ENCODE peak calls at places on chromosome 7, in seven cellular contexts. One of them, this sample, is unnamed.
A peak's percentile ranks its signal among the peaks of the same experiment; 100 is the strongest.

GRCh38 chr7:111384065-111384891 is 178.0 kb downstream of the IMMP2L start:
- DNase-seq in psoas muscle: no peak
- DNase-seq in astrocyte: peak; percentile 33
- DNase-seq in suprapubic skin: no peak
- DNase-seq in heart left ventricle: no peak
- DNase-seq in H9: no peak
- DNase-seq in BJ: no peak
- DNase-seq in this sample: no peak

GRCh38 chr7:15463801-15464761 is 97.7 kb downstream of the AGMO start:
- DNase-seq in heart left ventricle: peak; percentile 38
- DNase-seq in astrocyte: no peak
- DNase-seq in psoas muscle: no peak
- DNase-seq in suprapubic skin: no peak
- DNase-seq in BJ: peak; percentile 52
- DNase-seq in H9: no peak
- DNase-seq in this sample: no peak

GRCh38 chr7:75989726-75990388 is 4.5 kb downstream of the TMEM120A start:
- DNase-seq in H9: no peak
- DNase-seq in suprapubic skin: no peak
- DNase-seq in heart left ventricle: peak; percentile 69
- DNase-seq in astrocyte: no peak
- DNase-seq in psoas muscle: peak; percentile 82
- DNase-seq in BJ: no peak
- DNase-seq in this sample: no peak

GRCh38 chr7:139871820-139872219 is 42.8 kb downstream of the TBXAS1 start:
- DNase-seq in BJ: no peak
- DNase-seq in astrocyte: peak; percentile 29
- DNase-seq in suprapubic skin: no peak
- DNase-seq in heart left ventricle: no peak
- DNase-seq in H9: no peak
- DNase-seq in psoas muscle: no peak
- DNase-seq in this sample: no peak

GRCh38 chr7:157461805-157462771 is 125.3 kb downstream of the DNAJB6 start:
- DNase-seq in psoas muscle: no peak
- DNase-seq in H9: no peak
- DNase-seq in heart left ventricle: no peak
- DNase-seq in suprapubic skin: peak; percentile 71
- DNase-seq in BJ: no peak
- DNase-seq in astrocyte: no peak
- DNase-seq in this sample: no peak

GRCh38 chr7:74039337-74039736 is 11.4 kb downstream of the ELN start:
- DNase-seq in BJ: no peak
- DNase-seq in psoas muscle: peak; percentile 91
- DNase-seq in H9: no peak
- DNase-seq in heart left ventricle: no peak
- DNase-seq in suprapubic skin: no peak
- DNase-seq in astrocyte: no peak
- DNase-seq in this sample: no peak

GRCh38 chr7:80666376-80666775 is 27.9 kb downstream of the CD36 start:
- DNase-seq in psoas muscle: no peak
- DNase-seq in heart left ventricle: no peak
- DNase-seq in H9: no peak
- DNase-seq in suprapubic skin: no peak
- DNase-seq in astrocyte: no peak
- DNase-seq in BJ: no peak
- DNase-seq in this sample: no peak

GRCh38 chr7:135215180-135215579 is 3.9 kb upstream of the WDR91 start:
- DNase-seq in suprapubic skin: no peak
- DNase-seq in astrocyte: no peak
- DNase-seq in H9: no peak
- DNase-seq in psoas muscle: no peak
- DNase-seq in BJ: no peak
- DNase-seq in heart left ventricle: no peak
- DNase-seq in this sample: no peak

GRCh38 chr7:117157121-117157870 is 165.6 kb downstream of the WNT2 start:
- DNase-seq in suprapubic skin: no peak
- DNase-seq in astrocyte: peak; percentile 96
- DNase-seq in H9: no peak
- DNase-seq in BJ: peak; percentile 46
- DNase-seq in heart left ventricle: peak; percentile 51
- DNase-seq in psoas muscle: peak; percentile 53
- DNase-seq in this sample: no peak

GRCh38 chr7:17022915-17023314 is 141.1 kb upstream of the AGR3 start:
- DNase-seq in BJ: no peak
- DNase-seq in heart left ventricle: no peak
- DNase-seq in astrocyte: no peak
- DNase-seq in psoas muscle: no peak
- DNase-seq in H9: no peak
- DNase-seq in suprapubic skin: no peak
- DNase-seq in this sample: no peak

GRCh38 chr7:115731796-115732471 is 298.6 kb downstream of the TFEC start:
- DNase-seq in astrocyte: no peak
- DNase-seq in BJ: no peak
- DNase-seq in H9: no peak
- DNase-seq in heart left ventricle: no peak
- DNase-seq in suprapubic skin: no peak
- DNase-seq in psoas muscle: no peak
- DNase-seq in this sample: no peak

GRCh38 chr7:22001345-22002004 is 55.8 kb upstream of the CDCA7L start:
- DNase-seq in heart left ventricle: no peak
- DNase-seq in suprapubic skin: no peak
- DNase-seq in BJ: peak; percentile 46
- DNase-seq in astrocyte: peak; percentile 80
- DNase-seq in psoas muscle: no peak
- DNase-seq in H9: no peak
- DNase-seq in this sample: peak; percentile 35

GRCh38 chr7:134473861-134474291 is 15.0 kb upstream of the AKR1B1 start:
- DNase-seq in heart left ventricle: no peak
- DNase-seq in astrocyte: no peak
- DNase-seq in BJ: no peak
- DNase-seq in suprapubic skin: no peak
- DNase-seq in H9: no peak
- DNase-seq in psoas muscle: no peak
- DNase-seq in this sample: no peak

GRCh38 chr7:2202361-2202761 is 30.4 kb downstream of the MAD1L1 start:
- DNase-seq in astrocyte: no peak
- DNase-seq in psoas muscle: no peak
- DNase-seq in H9: no peak
- DNase-seq in BJ: no peak
- DNase-seq in heart left ventricle: no peak
- DNase-seq in suprapubic skin: no peak
- DNase-seq in this sample: no peak

GRCh38 chr7:2200584-2200980 is 32.2 kb downstream of the MAD1L1 start:
- DNase-seq in BJ: no peak
- DNase-seq in heart left ventricle: no peak
- DNase-seq in psoas muscle: no peak
- DNase-seq in H9: peak; percentile 19
- DNase-seq in astrocyte: no peak
- DNase-seq in suprapubic skin: no peak
- DNase-seq in this sample: no peak

GRCh38 chr7:2199956-2200583 is 32.7 kb downstream of the MAD1L1 start:
- DNase-seq in H9: peak; percentile 20
- DNase-seq in astrocyte: no peak
- DNase-seq in BJ: no peak
- DNase-seq in heart left ventricle: no peak
- DNase-seq in psoas muscle: no peak
- DNase-seq in suprapubic skin: no peak
- DNase-seq in this sample: no peak

GRCh38 chr7:2201686-2202360 is 30.9 kb downstream of the MAD1L1 start:
- DNase-seq in astrocyte: no peak
- DNase-seq in suprapubic skin: no peak
- DNase-seq in psoas muscle: no peak
- DNase-seq in BJ: no peak
- DNase-seq in heart left ventricle: no peak
- DNase-seq in H9: peak; percentile 29
- DNase-seq in this sample: no peak

GRCh38 chr7:2201128-2201527 is 31.6 kb downstream of the MAD1L1 start:
- DNase-seq in heart left ventricle: no peak
- DNase-seq in H9: no peak
- DNase-seq in astrocyte: no peak
- DNase-seq in psoas muscle: no peak
- DNase-seq in suprapubic skin: no peak
- DNase-seq in BJ: no peak
- DNase-seq in this sample: no peak
- TF ChIP-seq CTCF in heart left ventricle: no peak
- TF ChIP-seq CTCF in H9: no peak
- TF ChIP-seq CTCF in astrocyte: no peak
- TF ChIP-seq CTCF in psoas muscle: no peak
- TF ChIP-seq CTCF in suprapubic skin: no peak
- TF ChIP-seq CTCF in BJ: no peak
- TF ChIP-seq CTCF in this sample: no peak

GRCh38 chr7:31066516-31067130 is 14.5 kb downstream of the ADCYAP1R1 start:
- DNase-seq in H9: no peak
- DNase-seq in BJ: no peak
- DNase-seq in psoas muscle: no peak
- DNase-seq in suprapubic skin: no peak
- DNase-seq in heart left ventricle: no peak
- DNase-seq in astrocyte: no peak
- DNase-seq in this sample: no peak

GRCh38 chr7:31068006-31068675 is 16.0 kb downstream of the ADCYAP1R1 start:
- DNase-seq in astrocyte: no peak
- DNase-seq in BJ: no peak
- DNase-seq in suprapubic skin: no peak
- DNase-seq in H9: no peak
- DNase-seq in heart left ventricle: no peak
- DNase-seq in psoas muscle: peak; percentile 25
- DNase-seq in this sample: no peak

GRCh38 chr7:31065021-31065593 is 13.0 kb downstream of the ADCYAP1R1 start:
- DNase-seq in suprapubic skin: no peak
- DNase-seq in heart left ventricle: no peak
- DNase-seq in BJ: no peak
- DNase-seq in psoas muscle: peak; percentile 25
- DNase-seq in astrocyte: no peak
- DNase-seq in H9: no peak
- DNase-seq in this sample: no peak

GRCh38 chr7:31065840-31066239 is 13.7 kb downstream of the ADCYAP1R1 start:
- DNase-seq in H9: no peak
- DNase-seq in astrocyte: no peak
- DNase-seq in heart left ventricle: no peak
- DNase-seq in psoas muscle: peak; percentile 5
- DNase-seq in BJ: no peak
- DNase-seq in suprapubic skin: no peak
- DNase-seq in this sample: no peak

DNA sequence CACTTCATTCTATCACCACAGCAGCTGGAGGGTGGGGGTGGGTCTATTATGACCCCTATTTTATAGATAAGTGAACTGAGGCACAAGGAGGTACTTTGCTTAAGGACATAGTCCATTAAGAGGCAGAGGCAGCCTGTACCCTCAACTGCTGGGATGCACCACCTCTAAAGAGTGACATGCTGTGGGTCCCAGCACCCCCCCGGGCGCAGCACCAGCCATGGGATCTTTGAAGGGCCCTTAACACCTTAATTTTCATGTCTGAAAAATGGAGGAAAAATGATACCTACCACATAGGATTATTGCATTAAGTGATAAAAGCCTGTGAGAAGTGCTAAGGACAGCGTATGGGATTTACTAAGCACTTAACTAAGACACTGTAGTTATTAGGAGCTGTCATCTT is 15.4 kb downstream of the ADCYAP1R1 start:
- DNase-seq in BJ: no peak
- DNase-seq in psoas muscle: peak; percentile 18
- DNase-seq in astrocyte: no peak
- DNase-seq in suprapubic skin: no peak
- DNase-seq in H9: no peak
- DNase-seq in heart left ventricle: no peak
- DNase-seq in this sample: no peak
- TF ChIP-seq CTCF in BJ: no peak
- TF ChIP-seq CTCF in psoas muscle: no peak
- TF ChIP-seq CTCF in astrocyte: no peak
- TF ChIP-seq CTCF in suprapubic skin: no peak
- TF ChIP-seq CTCF in H9: no peak
- TF ChIP-seq CTCF in heart left ventricle: no peak
- TF ChIP-seq CTCF in this sample: no peak

GRCh38 chr7:125059861-125060456 is 130.3 kb upstream of the POT1 start:
- DNase-seq in H9: no peak
- DNase-seq in BJ: no peak
- DNase-seq in astrocyte: peak; percentile 11
- DNase-seq in suprapubic skin: no peak
- DNase-seq in heart left ventricle: no peak
- DNase-seq in psoas muscle: no peak
- DNase-seq in this sample: no peak
- TF ChIP-seq CTCF in H9: peak; percentile 55
- TF ChIP-seq CTCF in BJ: peak; percentile 18
- TF ChIP-seq CTCF in astrocyte: peak; percentile 34
- TF ChIP-seq CTCF in suprapubic skin: no peak
- TF ChIP-seq CTCF in heart left ventricle: peak; percentile 51
- TF ChIP-seq CTCF in psoas muscle: no peak
- TF ChIP-seq CTCF in this sample: no peak

GRCh38 chr7:46153583-46153950 is 232.5 kb upstream of the IGFBP3 start:
- DNase-seq in BJ: no peak
- DNase-seq in suprapubic skin: no peak
- DNase-seq in H9: no peak
- DNase-seq in astrocyte: no peak
- DNase-seq in heart left ventricle: no peak
- DNase-seq in psoas muscle: no peak
- DNase-seq in this sample: no peak

GRCh38 chr7:46156039-46156438 is 235.0 kb upstream of the IGFBP3 start:
- DNase-seq in astrocyte: no peak
- DNase-seq in psoas muscle: no peak
- DNase-seq in BJ: no peak
- DNase-seq in heart left ventricle: no peak
- DNase-seq in suprapubic skin: no peak
- DNase-seq in H9: no peak
- DNase-seq in this sample: no peak

GRCh38 chr7:46155367-46155766 is 234.3 kb upstream of the IGFBP3 start:
- DNase-seq in psoas muscle: no peak
- DNase-seq in H9: no peak
- DNase-seq in BJ: no peak
- DNase-seq in astrocyte: no peak
- DNase-seq in suprapubic skin: no peak
- DNase-seq in heart left ventricle: no peak
- DNase-seq in this sample: no peak

GRCh38 chr7:46152671-46153070 is 231.6 kb upstream of the IGFBP3 start:
- DNase-seq in BJ: no peak
- DNase-seq in astrocyte: no peak
- DNase-seq in suprapubic skin: no peak
- DNase-seq in H9: no peak
- DNase-seq in heart left ventricle: no peak
- DNase-seq in psoas muscle: no peak
- DNase-seq in this sample: no peak

DNA sequence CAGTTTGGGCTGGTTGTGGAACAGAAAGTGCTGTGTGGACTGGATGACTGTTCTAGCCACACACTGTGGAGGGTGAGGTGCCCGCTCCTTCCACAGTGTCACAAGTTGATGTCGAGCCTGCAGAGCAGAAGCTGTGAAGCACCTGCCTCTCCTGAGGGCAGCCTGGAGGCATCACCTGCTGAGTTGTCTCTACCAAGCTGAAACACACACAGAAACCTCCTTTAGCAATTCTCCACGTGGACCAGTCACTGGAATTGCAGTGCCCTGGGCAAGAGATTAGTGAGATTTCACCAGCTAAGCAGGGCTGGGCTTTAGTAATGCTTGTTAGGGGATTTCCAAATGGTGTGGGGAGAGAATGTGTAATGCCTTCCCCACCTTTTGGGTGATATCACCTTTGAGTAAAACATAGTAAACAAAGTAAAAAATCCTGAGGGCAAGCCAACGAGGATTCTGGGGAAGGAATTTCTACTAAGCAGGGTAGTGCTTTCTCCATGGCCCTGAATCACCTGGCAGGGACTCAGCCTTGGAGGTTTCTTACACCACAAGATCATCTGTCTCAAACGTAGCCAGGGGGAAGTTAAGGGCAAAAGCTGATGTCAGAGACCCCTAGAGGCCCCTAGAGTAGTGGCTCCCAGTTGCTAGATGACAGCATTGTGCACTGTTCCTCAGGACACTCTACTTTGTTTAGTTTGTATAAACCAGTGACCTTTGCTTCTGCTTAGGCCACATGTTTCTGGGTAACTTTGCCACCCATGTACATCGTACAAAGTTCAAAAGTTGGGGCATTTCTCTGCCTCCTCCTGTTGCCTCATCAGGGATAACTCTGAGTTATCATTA is 233.1 kb upstream of the IGFBP3 start:
- DNase-seq in suprapubic skin: no peak
- DNase-seq in H9: no peak
- DNase-seq in heart left ventricle: no peak
- DNase-seq in astrocyte: peak; percentile 47
- DNase-seq in psoas muscle: no peak
- DNase-seq in BJ: no peak
- DNase-seq in this sample: peak; percentile 79
- TF ChIP-seq CTCF in suprapubic skin: no peak
- TF ChIP-seq CTCF in H9: peak; percentile 24
- TF ChIP-seq CTCF in heart left ventricle: no peak
- TF ChIP-seq CTCF in astrocyte: no peak
- TF ChIP-seq CTCF in psoas muscle: no peak
- TF ChIP-seq CTCF in BJ: no peak
- TF ChIP-seq CTCF in this sample: peak; percentile 3